ENCODE peak calls at places on chromosome 1, in ten cellular contexts. T is endodermal cell, F is thoracic aorta, C is transverse colon, N is uterus, A is AG10803, D is progenitor cell of endocrine pancreas, J is HFF-Myc, R is sigmoid colon, E is breast epithelium. V is an unnamed sample.
A peak's percentile ranks its signal among the peaks of the same experiment; 100 is the strongest.

GRCh38 chr1:210850556-210850955 is 283.4 kb downstream of the KCNH1 start:
- DNase-seq in T (no peak), F (no peak), C (no peak), N (no peak), A (no peak), D (no peak), J (no peak), R (no peak), E (no peak), V (no peak)

GRCh38 chr1:5727191-5727590 is 265.0 kb downstream of the NPHP4 start:
- DNase-seq in T (no peak), F (no peak), C (no peak), N (no peak), A (no peak), D (no peak), J (no peak), R (peak; percentile 35), E (no peak), V (no peak)

GRCh38 chr1:201229771-201230635 is 39.4 kb downstream of the IGFN1 start:
- DNase-seq in T (peak; percentile 52), F (no peak), C (no peak), N (no peak), A (peak; percentile 44), D (no peak), J (peak; percentile 12), R (no peak), E (no peak), V (peak; percentile 3)

GRCh38 chr1:12284486-12284885 is 54.7 kb downstream of the VPS13D start:
- DNase-seq in T (no peak), F (no peak), C (no peak), N (no peak), A (no peak), D (no peak), J (no peak), R (no peak), E (no peak), V (no peak)

GRCh38 chr1:51331206-51332100 is 1.1 kb upstream of the TTC39A start:
- DNase-seq in T (peak; percentile 86), F (no peak), C (peak; percentile 52), N (no peak), A (peak; percentile 48), D (no peak), J (peak; percentile 46), R (no peak), E (no peak), V (no peak)

GRCh38 chr1:42340093-42340492 is 5.1 kb upstream of the FOXJ3 start:
- DNase-seq in T (no peak), F (no peak), C (peak; percentile 30), N (no peak), A (no peak), D (no peak), J (no peak), R (no peak), E (no peak), V (no peak)

GRCh38 chr1:234961468-234962339 is 166.9 kb downstream of the TOMM20 start:
- DNase-seq in T (no peak), F (no peak), C (no peak), N (no peak), A (peak; percentile 93), D (no peak), J (peak; percentile 87), R (peak; percentile 56), E (no peak), V (no peak)

GRCh38 chr1:65729308-65729707 is 63.4 kb upstream of the PDE4B start:
- DNase-seq in T (no peak), F (no peak), C (no peak), N (no peak), A (no peak), D (no peak), J (no peak), R (no peak), E (no peak), V (no peak)

GRCh38 chr1:64494659-64495058 is 24.7 kb downstream of the CACHD1 start:
- DNase-seq in T (no peak), F (no peak), C (no peak), N (no peak), A (no peak), D (no peak), J (no peak), R (no peak), E (no peak), V (no peak)

GRCh38 chr1:226653311-226653921 is 85.7 kb downstream of the ITPKB start:
- DNase-seq in T (no peak), F (no peak), C (peak; percentile 60), N (no peak), A (no peak), D (no peak), J (no peak), R (no peak), E (no peak), V (peak; percentile 65)

GRCh38 chr1:90919900-90920299 is 101.9 kb downstream of the ZNF644 start:
- DNase-seq in T (no peak), F (no peak), C (no peak), N (no peak), A (no peak), D (no peak), J (no peak), R (no peak), E (no peak), V (no peak)

GRCh38 chr1:154442006-154442740 is 37.0 kb downstream of the IL6R start:
- DNase-seq in T (peak; percentile 65), F (no peak), C (no peak), N (no peak), A (peak; percentile 35), D (no peak), J (no peak), R (no peak), E (no peak), V (no peak)

GRCh38 chr1:43559714-43560113 is 29.0 kb downstream of the PTPRF start:
- DNase-seq in T (no peak), F (no peak), C (no peak), N (no peak), A (no peak), D (no peak), J (no peak), R (no peak), E (no peak), V (no peak)

GRCh38 chr1:179955318-179955638 is 668 bp downstream of the CEP350 start:
- DNase-seq in T (no peak), F (no peak), C (no peak), N (no peak), A (peak; percentile 11), D (no peak), J (no peak), R (no peak), E (peak; percentile 29), V (no peak)
- TF ChIP-seq CTCF in T (no peak), F (no peak), C (no peak), N (no peak), A (peak; percentile 5), D (no peak), J (no peak), R (no peak), E (no peak), V (no peak)

DNA sequence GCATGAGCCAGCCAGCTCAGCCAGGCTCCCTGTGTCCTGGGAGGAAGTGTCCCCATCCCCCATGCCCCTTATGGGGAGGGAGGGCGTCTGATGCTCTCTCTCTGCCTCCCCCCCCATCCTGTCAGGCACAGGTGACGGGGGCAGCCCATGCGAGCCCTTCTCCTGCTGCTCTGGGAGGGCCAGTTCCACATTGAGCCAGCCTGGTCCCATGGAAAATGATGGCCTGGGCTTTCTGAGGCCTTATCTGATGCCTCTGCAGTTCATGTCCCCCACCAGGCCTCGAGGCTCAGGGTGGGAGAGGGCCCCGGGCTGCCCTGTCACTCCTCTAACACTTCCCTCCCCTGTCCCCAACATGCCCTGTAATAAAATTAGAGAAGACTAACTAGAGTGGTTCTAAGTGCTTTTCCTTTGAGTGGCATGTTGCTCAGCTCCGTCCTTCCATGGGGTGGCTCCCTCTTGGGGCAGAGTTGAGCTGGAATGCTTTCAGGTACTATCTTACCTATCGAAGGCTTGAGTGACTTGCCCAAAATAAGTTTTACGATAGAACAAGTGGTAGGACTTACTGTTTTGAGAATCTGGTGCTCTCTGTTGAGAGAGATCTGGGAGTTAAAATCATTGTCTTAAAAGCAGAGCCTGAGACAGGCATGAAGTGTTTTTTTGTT is 1.8 kb upstream of the MTFR1L start:
- DNase-seq in T (peak; percentile 83), F (no peak), C (no peak), N (no peak), A (no peak), D (no peak), J (no peak), R (no peak), E (no peak), V (no peak)
- TF ChIP-seq CTCF in T (peak; percentile 74), F (no peak), C (no peak), N (peak; percentile 10), A (peak; percentile 21), D (peak; percentile 36), J (peak; percentile 13), R (no peak), E (no peak), V (no peak)

GRCh38 chr1:115544131-115544530 is 97.6 kb upstream of the VANGL1 start:
- DNase-seq in T (no peak), F (no peak), C (no peak), N (no peak), A (peak; percentile 42), D (no peak), J (no peak), R (no peak), E (no peak), V (no peak)

GRCh38 chr1:115545096-115545720 is 96.6 kb upstream of the VANGL1 start:
- DNase-seq in T (peak; percentile 63), F (no peak), C (no peak), N (no peak), A (no peak), D (no peak), J (no peak), R (no peak), E (no peak), V (no peak)

GRCh38 chr1:115545791-115546733 is 95.7 kb upstream of the VANGL1 start:
- DNase-seq in T (peak; percentile 93), F (no peak), C (peak; percentile 34), N (peak; percentile 25), A (peak; percentile 98), D (peak; percentile 14), J (peak; percentile 82), R (no peak), E (peak; percentile 72), V (no peak)

GRCh38 chr1:115539736-115540135 is 102.0 kb upstream of the VANGL1 start:
- DNase-seq in T (no peak), F (no peak), C (no peak), N (no peak), A (no peak), D (no peak), J (no peak), R (no peak), E (no peak), V (no peak)

GRCh38 chr1:115543247-115543646 is 98.5 kb upstream of the VANGL1 start:
- DNase-seq in T (no peak), F (no peak), C (no peak), N (no peak), A (no peak), D (no peak), J (no peak), R (no peak), E (no peak), V (no peak)
- TF ChIP-seq CTCF in T (peak; percentile 48), F (no peak), C (no peak), N (no peak), A (peak; percentile 24), D (no peak), J (no peak), R (no peak), E (no peak), V (no peak)

DNA sequence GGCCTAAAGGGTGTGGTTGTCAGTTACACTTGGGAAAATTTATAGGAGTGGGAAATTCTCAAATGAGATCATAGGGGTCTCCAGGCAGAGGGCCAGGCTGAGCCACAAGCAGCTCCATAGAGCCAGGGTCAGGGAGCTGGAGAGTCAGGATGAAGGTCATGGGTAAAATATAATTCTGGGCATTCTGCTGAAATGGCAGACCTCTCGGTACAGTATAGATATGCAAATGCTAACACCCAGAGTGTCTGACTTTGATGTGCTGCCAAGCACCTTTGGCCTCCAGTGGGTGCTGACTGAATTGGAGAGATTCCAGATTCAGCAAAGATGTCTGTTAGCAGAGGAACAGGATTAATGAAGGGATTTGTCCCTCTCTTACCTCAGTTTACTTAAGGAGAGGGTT is 40.2 kb downstream of the DNM3 start:
- DNase-seq in T (no peak), F (no peak), C (peak; percentile 38), N (no peak), A (no peak), D (no peak), J (no peak), R (no peak), E (no peak), V (no peak)
- TF ChIP-seq CTCF in T (no peak), F (no peak), C (no peak), N (no peak), A (no peak), D (no peak), J (no peak), R (no peak), E (no peak), V (no peak)